ENCODE peak calls at places on chromosome 21, in four cellular contexts. P is central memory CD4-positive, alpha-beta T cell; T is type B pancreatic cell; Z is uterus. D is an unnamed sample.

GRCh38 chr21:27158967-27159366 is 192.1 kb upstream of the ADAMTS5 start:
- DNase-seq in T (no peak), P (no peak), Z (no peak), D (no peak)

GRCh38 chr21:33230518-33231324 is 983 bp downstream of the IFNAR2 start:
- DNase-seq in T (peak; percentile 74), P (peak; percentile 33), Z (peak; percentile 44), D (no peak)

GRCh38 chr21:45974073-45975016 is 7.2 kb upstream of the COL6A1 start:
- DNase-seq in Z (peak; percentile 71), T (peak; percentile 77), P (no peak), D (no peak)

GRCh38 chr21:39072468-39072867 is 110.8 kb downstream of the PSMG1 start:
- DNase-seq in Z (no peak), T (no peak), P (no peak), D (no peak)

GRCh38 chr21:33857846-33858671 is 57.5 kb downstream of the ATP5PO start:
- DNase-seq in T (no peak), P (no peak), Z (no peak), D (no peak)

GRCh38 chr21:31329431-31330143 is 14.5 kb downstream of the TIAM1 start:
- DNase-seq in T (no peak), P (no peak), Z (no peak), D (no peak)

GRCh38 chr21:34881421-34881820 is 167.7 kb downstream of the RUNX1 start:
- DNase-seq in T (no peak), P (no peak), Z (no peak), D (no peak)

GRCh38 chr21:34884346-34884929 is 164.7 kb downstream of the RUNX1 start:
- DNase-seq in P (no peak), Z (no peak), T (no peak), D (no peak)

GRCh38 chr21:26061437-26061836 is 109.1 kb downstream of the APP start:
- DNase-seq in Z (no peak), T (no peak), P (no peak), D (no peak)

GRCh38 chr21:16536661-16537359 is 807.0 kb downstream of the USP25 start:
- DNase-seq in P (no peak), T (no peak), Z (no peak), D (no peak)

GRCh38 chr21:16280731-16281130 is 550.9 kb downstream of the USP25 start:
- DNase-seq in T (no peak), P (no peak), Z (no peak), D (no peak)

GRCh38 chr21:46150491-46151121 is 4.8 kb downstream of the FTCD start:
- DNase-seq in T (no peak), Z (no peak), P (no peak), D (no peak)

D was measured in naive thymus-derived CD4-positive, alpha-beta T cell.